ENCODE peak calls at places on chromosome 3, in six cellular contexts. T is GM13977, B is lower leg skin, E is Right ventricle myocardium inferior, S is EL, J is MM.1S. C is an unnamed sample.

GRCh38 chr3:100006570-100007271 is 107.6 kb downstream of the FILIP1L start:
- DNase-seq in E (no peak), B (no peak), S (peak; percentile 48), T (no peak), J (no peak), C (no peak)

GRCh38 chr3:152071315-152071714 is 197.4 kb upstream of the MBNL1 start:
- DNase-seq in E (no peak), S (no peak), B (no peak), J (no peak), T (no peak), C (no peak)

GRCh38 chr3:127108796-127109195 is 84.1 kb upstream of the PRR23E start:
- DNase-seq in S (no peak), B (peak; percentile 49), E (no peak), T (no peak), J (no peak), C (no peak)

GRCh38 chr3:194575484-194576210 is 57.6 kb downstream of the TMEM44 start:
- DNase-seq in J (no peak), E (no peak), S (peak; percentile 74), B (no peak), T (no peak), C (no peak)

GRCh38 chr3:66609660-66610547 is 109.1 kb upstream of the LRIG1 start:
- DNase-seq in B (peak; percentile 64), J (no peak), E (no peak), T (no peak), S (peak; percentile 65), C (no peak)

GRCh38 chr3:105676621-105677300 is 192.1 kb downstream of the CBLB start:
- DNase-seq in B (no peak), J (no peak), E (no peak), S (no peak), T (no peak), C (no peak)

GRCh38 chr3:13262493-13263211 is 157.5 kb downstream of the NUP210 start:
- DNase-seq in T (no peak), J (no peak), E (no peak), S (no peak), B (no peak), C (peak; percentile 57)

GRCh38 chr3:188242426-188243123 is 88.6 kb downstream of the LPP start:
- DNase-seq in T (peak; percentile 15), S (no peak), J (no peak), B (no peak), E (no peak), C (peak; percentile 94)

GRCh38 chr3:119588112-119588511 is 8.8 kb downstream of the ADPRH start:
- DNase-seq in S (peak; percentile 15), B (no peak), J (no peak), E (peak; percentile 80), T (no peak), C (peak; percentile 22)